ENCODE peak calls at places on chromosomes 6 and 20, in six cellular contexts. One of them, this sample, is unnamed.
A peak's percentile ranks its signal among the peaks of the same experiment; 100 is the strongest.

GRCh38 chr6:80872194-80872950 is 765.9 kb downstream of the BCKDHB start:
- DNase-seq in esophagus muscularis mucosa: no peak
- DNase-seq in spleen: no peak
- DNase-seq in heart left ventricle: peak; percentile 32
- DNase-seq in HCT116: no peak
- DNase-seq in H54: no peak
- DNase-seq in this sample: peak; percentile 72

GRCh38 chr20:539848-540247 is 3.7 kb downstream of the CSNK2A1 start:
- DNase-seq in spleen: no peak
- DNase-seq in heart left ventricle: no peak
- DNase-seq in H54: peak; percentile 11
- DNase-seq in esophagus muscularis mucosa: no peak
- DNase-seq in HCT116: no peak
- DNase-seq in this sample: no peak

GRCh38 chr20:3808141-3808479 is 12.0 kb downstream of the CDC25B start:
- DNase-seq in HCT116: peak; percentile 80
- DNase-seq in esophagus muscularis mucosa: peak; percentile 95
- DNase-seq in spleen: peak; percentile 84
- DNase-seq in H54: peak; percentile 68
- DNase-seq in heart left ventricle: peak; percentile 92
- DNase-seq in this sample: peak; percentile 92

GRCh38 chr6:75759207-75759606 is 10.2 kb downstream of the MYO6 start:
- DNase-seq in HCT116: no peak
- DNase-seq in H54: no peak
- DNase-seq in esophagus muscularis mucosa: no peak
- DNase-seq in spleen: no peak
- DNase-seq in heart left ventricle: no peak
- DNase-seq in this sample: no peak

GRCh38 chr20:50366270-50367103 is 143.7 kb upstream of the PTPN1 start:
- DNase-seq in esophagus muscularis mucosa: no peak
- DNase-seq in H54: no peak
- DNase-seq in HCT116: no peak
- DNase-seq in spleen: no peak
- DNase-seq in heart left ventricle: peak; percentile 64
- DNase-seq in this sample: peak; percentile 90

GRCh38 chr6:107811591-107812218 is 12.4 kb downstream of the SCML4 start:
- DNase-seq in H54: no peak
- DNase-seq in esophagus muscularis mucosa: peak; percentile 82
- DNase-seq in HCT116: no peak
- DNase-seq in heart left ventricle: no peak
- DNase-seq in spleen: no peak
- DNase-seq in this sample: no peak

GRCh38 chr6:87407896-87408720 is at the start of gene CFAP206:
- DNase-seq in HCT116: peak; percentile 73
- DNase-seq in spleen: peak; percentile 92
- DNase-seq in heart left ventricle: peak; percentile 90
- DNase-seq in H54: peak; percentile 67
- DNase-seq in esophagus muscularis mucosa: no peak
- DNase-seq in this sample: peak; percentile 87

GRCh38 chr6:53342210-53342609 is 6.5 kb downstream of the ELOVL5 start:
- DNase-seq in H54: no peak
- DNase-seq in esophagus muscularis mucosa: no peak
- DNase-seq in spleen: no peak
- DNase-seq in HCT116: no peak
- DNase-seq in heart left ventricle: no peak
- DNase-seq in this sample: no peak

GRCh38 chr6:48476257-48476656 is 365.3 kb upstream of the PTCHD4 start:
- DNase-seq in heart left ventricle: no peak
- DNase-seq in spleen: no peak
- DNase-seq in H54: no peak
- DNase-seq in HCT116: no peak
- DNase-seq in esophagus muscularis mucosa: no peak
- DNase-seq in this sample: no peak

GRCh38 chr20:35134472-35134871 is 12.7 kb downstream of the EDEM2 start:
- DNase-seq in H54: no peak
- DNase-seq in heart left ventricle: peak; percentile 55
- DNase-seq in spleen: no peak
- DNase-seq in esophagus muscularis mucosa: no peak
- DNase-seq in HCT116: no peak
- DNase-seq in this sample: no peak

GRCh38 chr6:19669206-19669605 is 168.0 kb upstream of the ID4 start:
- DNase-seq in H54: no peak
- DNase-seq in heart left ventricle: no peak
- DNase-seq in HCT116: no peak
- DNase-seq in esophagus muscularis mucosa: no peak
- DNase-seq in spleen: no peak
- DNase-seq in this sample: no peak

GRCh38 chr6:15741405-15741804 is 78.6 kb upstream of the DTNBP1 start:
- DNase-seq in HCT116: no peak
- DNase-seq in esophagus muscularis mucosa: no peak
- DNase-seq in spleen: no peak
- DNase-seq in heart left ventricle: no peak
- DNase-seq in H54: no peak
- DNase-seq in this sample: no peak

GRCh38 chr6:30100585-30101422 is 12.1 kb downstream of the TRIM31 start:
- DNase-seq in esophagus muscularis mucosa: no peak
- DNase-seq in heart left ventricle: peak; percentile 35
- DNase-seq in spleen: no peak
- DNase-seq in H54: no peak
- DNase-seq in HCT116: no peak
- DNase-seq in this sample: peak; percentile 71

GRCh38 chr6:149964243-149965190 is 774 bp downstream of the ULBP1 start:
- DNase-seq in H54: no peak
- DNase-seq in HCT116: no peak
- DNase-seq in heart left ventricle: no peak
- DNase-seq in esophagus muscularis mucosa: no peak
- DNase-seq in spleen: no peak
- DNase-seq in this sample: no peak

GRCh38 chr6:24988562-24988961 is 52.8 kb upstream of the RIPOR2 start:
- DNase-seq in HCT116: no peak
- DNase-seq in H54: no peak
- DNase-seq in heart left ventricle: no peak
- DNase-seq in esophagus muscularis mucosa: no peak
- DNase-seq in spleen: no peak
- DNase-seq in this sample: no peak
- TF ChIP-seq POLR2A in HCT116: no peak
- TF ChIP-seq POLR2A in H54: no peak
- TF ChIP-seq POLR2A in heart left ventricle: no peak
- TF ChIP-seq POLR2A in esophagus muscularis mucosa: no peak
- TF ChIP-seq POLR2A in spleen: no peak
- TF ChIP-seq POLR2A in this sample: no peak

GRCh38 chr20:44426879-44427785 is 48.5 kb upstream of the TTPAL start:
- DNase-seq in esophagus muscularis mucosa: no peak
- DNase-seq in heart left ventricle: no peak
- DNase-seq in HCT116: no peak
- DNase-seq in spleen: no peak
- DNase-seq in H54: no peak
- DNase-seq in this sample: no peak

GRCh38 chr20:44422083-44422482 is 53.6 kb upstream of the TTPAL start:
- DNase-seq in esophagus muscularis mucosa: no peak
- DNase-seq in HCT116: no peak
- DNase-seq in heart left ventricle: no peak
- DNase-seq in spleen: no peak
- DNase-seq in H54: peak; percentile 54
- DNase-seq in this sample: no peak

GRCh38 chr20:44423480-44423879 is 52.2 kb upstream of the TTPAL start:
- DNase-seq in spleen: no peak
- DNase-seq in HCT116: no peak
- DNase-seq in H54: no peak
- DNase-seq in heart left ventricle: no peak
- DNase-seq in esophagus muscularis mucosa: no peak
- DNase-seq in this sample: no peak

GRCh38 chr20:44425923-44426322 is 49.8 kb upstream of the TTPAL start:
- DNase-seq in H54: no peak
- DNase-seq in HCT116: no peak
- DNase-seq in spleen: no peak
- DNase-seq in esophagus muscularis mucosa: no peak
- DNase-seq in heart left ventricle: no peak
- DNase-seq in this sample: no peak

DNA sequence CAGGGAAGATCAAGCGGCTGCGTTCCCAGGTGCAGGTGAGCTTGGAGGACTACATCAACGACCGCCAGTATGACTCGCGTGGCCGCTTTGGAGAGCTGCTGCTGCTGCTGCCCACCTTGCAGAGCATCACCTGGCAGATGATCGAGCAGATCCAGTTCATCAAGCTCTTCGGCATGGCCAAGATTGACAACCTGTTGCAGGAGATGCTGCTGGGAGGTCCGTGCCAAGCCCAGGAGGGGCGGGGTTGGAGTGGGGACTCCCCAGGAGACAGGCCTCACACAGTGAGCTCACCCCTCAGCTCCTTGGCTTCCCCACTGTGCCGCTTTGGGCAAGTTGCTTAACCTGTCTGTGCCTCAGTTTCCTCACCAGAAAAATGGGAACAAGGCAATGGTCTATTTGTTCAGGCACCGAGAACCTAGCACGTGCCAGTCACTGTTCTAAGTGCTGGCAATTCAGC is 51.6 kb upstream of the TTPAL start:
- DNase-seq in esophagus muscularis mucosa: no peak
- DNase-seq in H54: no peak
- DNase-seq in spleen: no peak
- DNase-seq in HCT116: no peak
- DNase-seq in heart left ventricle: no peak
- DNase-seq in this sample: no peak
- TF ChIP-seq POLR2A in esophagus muscularis mucosa: no peak
- TF ChIP-seq POLR2A in H54: no peak
- TF ChIP-seq POLR2A in spleen: no peak
- TF ChIP-seq POLR2A in HCT116: no peak
- TF ChIP-seq POLR2A in heart left ventricle: no peak
- TF ChIP-seq POLR2A in this sample: no peak

GRCh38 chr20:32229351-32229750 is 21.7 kb downstream of the POFUT1 start:
- DNase-seq in esophagus muscularis mucosa: no peak
- DNase-seq in H54: no peak
- DNase-seq in spleen: no peak
- DNase-seq in HCT116: no peak
- DNase-seq in heart left ventricle: no peak
- DNase-seq in this sample: no peak
- TF ChIP-seq POLR2A in esophagus muscularis mucosa: no peak
- TF ChIP-seq POLR2A in H54: no peak
- TF ChIP-seq POLR2A in spleen: no peak
- TF ChIP-seq POLR2A in HCT116: no peak
- TF ChIP-seq POLR2A in heart left ventricle: no peak
- TF ChIP-seq POLR2A in this sample: no peak

GRCh38 chr6:79518850-79519249 is 18.4 kb downstream of the LCA5 start:
- DNase-seq in heart left ventricle: no peak
- DNase-seq in H54: no peak
- DNase-seq in HCT116: no peak
- DNase-seq in spleen: no peak
- DNase-seq in esophagus muscularis mucosa: no peak
- DNase-seq in this sample: no peak
- TF ChIP-seq POLR2A in heart left ventricle: no peak
- TF ChIP-seq POLR2A in H54: no peak
- TF ChIP-seq POLR2A in HCT116: no peak
- TF ChIP-seq POLR2A in spleen: no peak
- TF ChIP-seq POLR2A in esophagus muscularis mucosa: no peak
- TF ChIP-seq POLR2A in this sample: no peak

GRCh38 chr20:41140226-41141133 is 3.1 kb downstream of the PLCG1 start:
- DNase-seq in heart left ventricle: no peak
- DNase-seq in HCT116: no peak
- DNase-seq in spleen: no peak
- DNase-seq in H54: no peak
- DNase-seq in esophagus muscularis mucosa: no peak
- DNase-seq in this sample: no peak
- TF ChIP-seq POLR2A in heart left ventricle: no peak
- TF ChIP-seq POLR2A in HCT116: no peak
- TF ChIP-seq POLR2A in spleen: no peak
- TF ChIP-seq POLR2A in H54: no peak
- TF ChIP-seq POLR2A in esophagus muscularis mucosa: no peak
- TF ChIP-seq POLR2A in this sample: no peak

DNA sequence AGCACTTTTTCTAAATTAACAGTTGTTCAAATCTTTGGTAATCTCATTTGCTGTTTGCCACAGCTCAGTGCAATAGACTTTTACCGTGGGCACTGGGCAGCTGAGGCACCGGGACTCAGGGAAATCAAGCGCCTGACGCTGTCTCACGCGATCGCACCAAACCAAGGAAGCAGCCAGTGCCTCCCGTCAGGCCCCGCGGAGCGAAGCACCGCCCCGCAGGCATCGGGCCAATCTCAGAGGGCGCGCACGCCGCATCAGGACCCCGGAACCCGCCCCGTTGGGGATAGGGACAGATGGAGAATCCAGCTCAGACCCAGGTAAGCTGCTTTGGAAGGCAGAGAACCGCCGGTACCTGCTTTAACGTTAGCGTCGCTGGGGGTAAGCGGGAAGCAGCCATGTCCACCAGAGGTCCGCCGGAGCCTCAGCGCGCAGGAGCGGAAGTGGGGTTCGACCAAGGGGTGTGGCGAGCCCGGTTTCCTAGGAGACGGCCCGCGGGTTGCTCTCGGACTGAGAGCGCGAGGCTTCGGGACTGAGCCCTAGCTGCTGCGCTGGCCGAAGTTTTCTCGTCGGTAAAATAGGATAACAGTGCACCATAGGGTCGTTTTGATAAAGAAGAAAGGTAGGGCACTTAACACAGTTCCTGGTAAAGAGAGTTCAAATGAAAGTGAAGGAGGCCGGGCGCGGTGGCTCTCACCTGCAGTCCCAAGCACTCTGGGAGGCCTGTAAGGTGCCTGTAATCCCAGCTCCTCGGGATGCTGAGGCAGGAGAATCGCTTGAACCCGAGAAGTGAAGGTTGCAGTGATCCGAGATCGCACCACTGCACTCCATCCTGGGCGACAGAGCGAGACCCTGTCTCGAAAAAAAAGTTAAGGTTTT is at the start of gene LYRM2:
- DNase-seq in spleen: peak; percentile 98
- DNase-seq in esophagus muscularis mucosa: peak; percentile 98
- DNase-seq in HCT116: peak; percentile 78
- DNase-seq in H54: peak; percentile 67
- DNase-seq in heart left ventricle: peak; percentile 97
- DNase-seq in this sample: peak; percentile 96
- TF ChIP-seq POLR2A in spleen: peak; percentile 71
- TF ChIP-seq POLR2A in esophagus muscularis mucosa: peak; percentile 85
- TF ChIP-seq POLR2A in HCT116: no peak
- TF ChIP-seq POLR2A in H54: peak; percentile 63
- TF ChIP-seq POLR2A in heart left ventricle: peak; percentile 38
- TF ChIP-seq POLR2A in this sample: peak; percentile 81

GRCh38 chr20:64050261-64051032 is 1.0 kb upstream of the SOX18 start:
- DNase-seq in H54: no peak
- DNase-seq in heart left ventricle: no peak
- DNase-seq in esophagus muscularis mucosa: no peak
- DNase-seq in spleen: no peak
- DNase-seq in HCT116: no peak
- DNase-seq in this sample: no peak

GRCh38 chr20:64048402-64049044 is 916 bp downstream of the SOX18 start:
- DNase-seq in spleen: no peak
- DNase-seq in heart left ventricle: no peak
- DNase-seq in H54: no peak
- DNase-seq in esophagus muscularis mucosa: no peak
- DNase-seq in HCT116: no peak
- DNase-seq in this sample: no peak

GRCh38 chr20:64049887-64050260 is 435 bp upstream of the SOX18 start:
- DNase-seq in spleen: no peak
- DNase-seq in H54: no peak
- DNase-seq in HCT116: no peak
- DNase-seq in esophagus muscularis mucosa: no peak
- DNase-seq in heart left ventricle: no peak
- DNase-seq in this sample: no peak

GRCh38 chr20:64047968-64048401 is 1.5 kb downstream of the SOX18 start:
- DNase-seq in H54: no peak
- DNase-seq in esophagus muscularis mucosa: no peak
- DNase-seq in heart left ventricle: no peak
- DNase-seq in HCT116: no peak
- DNase-seq in spleen: no peak
- DNase-seq in this sample: no peak

GRCh38 chr20:64049060-64049886 is at the start of gene SOX18:
- DNase-seq in spleen: peak; percentile 84
- DNase-seq in esophagus muscularis mucosa: no peak
- DNase-seq in H54: no peak
- DNase-seq in HCT116: no peak
- DNase-seq in heart left ventricle: peak; percentile 60
- DNase-seq in this sample: no peak
- TF ChIP-seq POLR2A in spleen: no peak
- TF ChIP-seq POLR2A in esophagus muscularis mucosa: no peak
- TF ChIP-seq POLR2A in H54: peak; percentile 39
- TF ChIP-seq POLR2A in HCT116: no peak
- TF ChIP-seq POLR2A in heart left ventricle: no peak
- TF ChIP-seq POLR2A in this sample: no peak

This sample was measured in right lobe of liver.